ENCODE peak calls at places on chromosomes 7 and 10, in eight cellular contexts. One of them, this sample, is unnamed.

GRCh38 chr10:74824184-74825032 is 2.0 kb upstream of the KAT6B start:
- DNase-seq in NB4: no peak
- DNase-seq in occipital lobe: no peak
- DNase-seq in T-helper 17 cell: peak
- DNase-seq in SHP77: no peak
- DNase-seq in tibial nerve: no peak
- DNase-seq in activated CD8-positive, alpha-beta memory T cell treated with anti-CD3 and anti-CD28 coated beads for 24 hours: peak
- DNase-seq in non-pigmented ciliary epithelial cell: no peak
- DNase-seq in this sample: no peak

GRCh38 chr10:77159538-77160110 is 478.0 kb downstream of the KCNMA1 start:
- DNase-seq in NB4: no peak
- DNase-seq in occipital lobe: no peak
- DNase-seq in T-helper 17 cell: no peak
- DNase-seq in SHP77: no peak
- DNase-seq in tibial nerve: no peak
- DNase-seq in activated CD8-positive, alpha-beta memory T cell treated with anti-CD3 and anti-CD28 coated beads for 24 hours: no peak
- DNase-seq in non-pigmented ciliary epithelial cell: no peak
- DNase-seq in this sample: no peak

GRCh38 chr10:131978851-131979250 is 2.9 kb downstream of the BNIP3 start:
- DNase-seq in NB4: no peak
- DNase-seq in occipital lobe: no peak
- DNase-seq in T-helper 17 cell: no peak
- DNase-seq in SHP77: no peak
- DNase-seq in tibial nerve: no peak
- DNase-seq in activated CD8-positive, alpha-beta memory T cell treated with anti-CD3 and anti-CD28 coated beads for 24 hours: no peak
- DNase-seq in non-pigmented ciliary epithelial cell: no peak
- DNase-seq in this sample: no peak

GRCh38 chr7:148304456-148304855 is 286.1 kb upstream of the C7orf33 start:
- DNase-seq in NB4: no peak
- DNase-seq in occipital lobe: no peak
- DNase-seq in T-helper 17 cell: no peak
- DNase-seq in SHP77: no peak
- DNase-seq in tibial nerve: no peak
- DNase-seq in activated CD8-positive, alpha-beta memory T cell treated with anti-CD3 and anti-CD28 coated beads for 24 hours: no peak
- DNase-seq in non-pigmented ciliary epithelial cell: no peak
- DNase-seq in this sample: no peak

GRCh38 chr10:79051766-79052165 is 17.0 kb upstream of the ZMIZ1 start:
- DNase-seq in NB4: no peak
- DNase-seq in occipital lobe: no peak
- DNase-seq in T-helper 17 cell: no peak
- DNase-seq in SHP77: no peak
- DNase-seq in tibial nerve: no peak
- DNase-seq in activated CD8-positive, alpha-beta memory T cell treated with anti-CD3 and anti-CD28 coated beads for 24 hours: no peak
- DNase-seq in non-pigmented ciliary epithelial cell: no peak
- DNase-seq in this sample: peak

GRCh38 chr7:132488634-132489302 is 87.5 kb downstream of the PLXNA4 start:
- DNase-seq in NB4: no peak
- DNase-seq in occipital lobe: no peak
- DNase-seq in T-helper 17 cell: no peak
- DNase-seq in SHP77: no peak
- DNase-seq in tibial nerve: peak
- DNase-seq in activated CD8-positive, alpha-beta memory T cell treated with anti-CD3 and anti-CD28 coated beads for 24 hours: no peak
- DNase-seq in non-pigmented ciliary epithelial cell: no peak
- DNase-seq in this sample: no peak

GRCh38 chr7:20352573-20353304 is 22.0 kb downstream of the ITGB8 start:
- DNase-seq in NB4: no peak
- DNase-seq in occipital lobe: no peak
- DNase-seq in T-helper 17 cell: no peak
- DNase-seq in SHP77: no peak
- DNase-seq in tibial nerve: no peak
- DNase-seq in activated CD8-positive, alpha-beta memory T cell treated with anti-CD3 and anti-CD28 coated beads for 24 hours: no peak
- DNase-seq in non-pigmented ciliary epithelial cell: no peak
- DNase-seq in this sample: no peak

GRCh38 chr10:92627845-92628480 is 35.0 kb downstream of the KIF11 start:
- DNase-seq in NB4: no peak
- DNase-seq in occipital lobe: no peak
- DNase-seq in T-helper 17 cell: no peak
- DNase-seq in SHP77: no peak
- DNase-seq in tibial nerve: no peak
- DNase-seq in activated CD8-positive, alpha-beta memory T cell treated with anti-CD3 and anti-CD28 coated beads for 24 hours: no peak
- DNase-seq in non-pigmented ciliary epithelial cell: no peak
- DNase-seq in this sample: no peak

GRCh38 chr7:65239707-65240352 is 133.8 kb upstream of the ZNF92 start:
- DNase-seq in NB4: peak
- DNase-seq in occipital lobe: peak
- DNase-seq in T-helper 17 cell: no peak
- DNase-seq in SHP77: peak
- DNase-seq in tibial nerve: no peak
- DNase-seq in activated CD8-positive, alpha-beta memory T cell treated with anti-CD3 and anti-CD28 coated beads for 24 hours: no peak
- DNase-seq in non-pigmented ciliary epithelial cell: no peak
- DNase-seq in this sample: no peak

GRCh38 chr7:70710651-70711050 is 421.3 kb upstream of the GALNT17 start:
- DNase-seq in NB4: no peak
- DNase-seq in occipital lobe: no peak
- DNase-seq in T-helper 17 cell: no peak
- DNase-seq in SHP77: no peak
- DNase-seq in tibial nerve: no peak
- DNase-seq in activated CD8-positive, alpha-beta memory T cell treated with anti-CD3 and anti-CD28 coated beads for 24 hours: no peak
- DNase-seq in non-pigmented ciliary epithelial cell: no peak
- DNase-seq in this sample: no peak

GRCh38 chr7:128827971-128828711 is 2.1 kb upstream of the FLNC start:
- DNase-seq in NB4: no peak
- DNase-seq in occipital lobe: no peak
- DNase-seq in T-helper 17 cell: no peak
- DNase-seq in SHP77: no peak
- DNase-seq in tibial nerve: no peak
- DNase-seq in activated CD8-positive, alpha-beta memory T cell treated with anti-CD3 and anti-CD28 coated beads for 24 hours: no peak
- DNase-seq in non-pigmented ciliary epithelial cell: peak
- DNase-seq in this sample: no peak

GRCh38 chr7:19530261-19530660 is 178.6 kb downstream of the POLR1F start:
- DNase-seq in NB4: no peak
- DNase-seq in occipital lobe: no peak
- DNase-seq in T-helper 17 cell: no peak
- DNase-seq in SHP77: no peak
- DNase-seq in tibial nerve: no peak
- DNase-seq in activated CD8-positive, alpha-beta memory T cell treated with anti-CD3 and anti-CD28 coated beads for 24 hours: no peak
- DNase-seq in non-pigmented ciliary epithelial cell: no peak
- DNase-seq in this sample: no peak

GRCh38 chr10:18214692-18215563 is 74.7 kb downstream of the CACNB2 start:
- DNase-seq in NB4: peak
- DNase-seq in occipital lobe: peak
- DNase-seq in T-helper 17 cell: no peak
- DNase-seq in SHP77: peak
- DNase-seq in tibial nerve: peak
- DNase-seq in activated CD8-positive, alpha-beta memory T cell treated with anti-CD3 and anti-CD28 coated beads for 24 hours: no peak
- DNase-seq in non-pigmented ciliary epithelial cell: no peak
- DNase-seq in this sample: peak

GRCh38 chr7:95871078-95871848 is 98.9 kb downstream of the DYNC1I1 start:
- DNase-seq in NB4: peak
- DNase-seq in occipital lobe: no peak
- DNase-seq in T-helper 17 cell: no peak
- DNase-seq in SHP77: peak
- DNase-seq in tibial nerve: peak
- DNase-seq in activated CD8-positive, alpha-beta memory T cell treated with anti-CD3 and anti-CD28 coated beads for 24 hours: no peak
- DNase-seq in non-pigmented ciliary epithelial cell: peak
- DNase-seq in this sample: no peak

GRCh38 chr7:28686418-28686800 is 271.7 kb downstream of the TRIL start:
- DNase-seq in NB4: peak
- DNase-seq in occipital lobe: no peak
- DNase-seq in T-helper 17 cell: no peak
- DNase-seq in SHP77: peak
- DNase-seq in tibial nerve: peak
- DNase-seq in activated CD8-positive, alpha-beta memory T cell treated with anti-CD3 and anti-CD28 coated beads for 24 hours: no peak
- DNase-seq in non-pigmented ciliary epithelial cell: peak
- DNase-seq in this sample: peak

GRCh38 chr7:46100521-46100920 is 179.4 kb upstream of the IGFBP3 start:
- DNase-seq in NB4: no peak
- DNase-seq in occipital lobe: no peak
- DNase-seq in T-helper 17 cell: no peak
- DNase-seq in SHP77: no peak
- DNase-seq in tibial nerve: no peak
- DNase-seq in activated CD8-positive, alpha-beta memory T cell treated with anti-CD3 and anti-CD28 coated beads for 24 hours: no peak
- DNase-seq in non-pigmented ciliary epithelial cell: no peak
- DNase-seq in this sample: no peak